ENCODE peak calls at places on chromosomes 7 and 10, in four cellular contexts. B is stomach, L is Panc1, Y is brain microvascular endothelial cell. M is an unnamed sample.

GRCh38 chr7:101772508-101773306 is 44.7 kb upstream of the CUX1 start:
- DNase-seq in Y (no peak), L (no peak), B (no peak), M (no peak)

GRCh38 chr7:42138691-42139090 is 98.3 kb downstream of the GLI3 start:
- DNase-seq in L (no peak), Y (no peak), B (no peak), M (no peak)

GRCh38 chr7:150374026-150374425 is 5.1 kb upstream of the ZNF775 start:
- DNase-seq in L (no peak), B (no peak), Y (no peak), M (no peak)

GRCh38 chr10:73414230-73414981 is 548 bp upstream of the ANXA7 start:
- DNase-seq in B (no peak), Y (no peak), L (no peak), M (peak)

GRCh38 chr10:132458595-132459251 is 61.7 kb downstream of the PWWP2B start:
- DNase-seq in L (no peak), Y (no peak), B (peak), M (peak)

GRCh38 chr7:155000795-155001194 is 2.1 kb downstream of the PAXIP1 start:
- DNase-seq in B (no peak), L (no peak), Y (no peak), M (no peak)

GRCh38 chr10:119313645-119314044 is 106.3 kb downstream of the GRK5 start:
- DNase-seq in L (no peak), B (no peak), Y (no peak), M (no peak)

GRCh38 chr10:112307631-112308502 is 24.7 kb downstream of the TECTB start:
- DNase-seq in Y (peak), B (peak), L (no peak), M (peak)

GRCh38 chr10:119401671-119402395 is 140.7 kb downstream of the RGS10 start:
- DNase-seq in L (peak), Y (peak), B (peak), M (peak)

GRCh38 chr7:33671521-33672262 is 233.6 kb upstream of the BMPER start:
- DNase-seq in B (no peak), Y (no peak), L (no peak), M (no peak)

GRCh38 chr10:11414314-11415038 is 197.0 kb downstream of the USP6NL start:
- DNase-seq in Y (no peak), L (no peak), B (no peak), M (no peak)

GRCh38 chr7:21771261-21771660 is 174.4 kb downstream of the CDCA7L start:
- DNase-seq in Y (no peak), L (no peak), B (no peak), M (no peak)

GRCh38 chr10:71078454-71079145 is 133.8 kb upstream of the UNC5B start:
- DNase-seq in L (no peak), Y (no peak), B (peak), M (no peak)

GRCh38 chr7:150378115-150378852 is 846 bp upstream of the ZNF775 start:
- DNase-seq in Y (peak), B (peak), L (no peak), M (peak)

GRCh38 chr7:77855371-77856083 is 57.0 kb downstream of the PHTF2 start:
- DNase-seq in L (no peak), B (peak), Y (no peak), M (no peak)

GRCh38 chr7:30422922-30423321 is 55.7 kb downstream of the NOD1 start:
- DNase-seq in Y (peak), L (no peak), B (no peak), M (no peak)

GRCh38 chr10:133528845-133529575 is 1.8 kb downstream of the CYP2E1 start:
- DNase-seq in B (peak), L (no peak), Y (peak), M (no peak)

GRCh38 chr7:104814671-104815400 is 199.2 kb upstream of the KMT2E start:
- DNase-seq in L (no peak), Y (no peak), B (no peak), M (no peak)

GRCh38 chr10:1752153-1752552 is 14.8 kb upstream of the ADARB2 start:
- DNase-seq in Y (no peak), B (no peak), L (no peak), M (no peak)
- H3K27ac ChIP-seq in Y (no peak), B (no peak), L (no peak), M (no peak)

GRCh38 chr7:130904031-130904757 is 170.2 kb upstream of the KLF14 start:
- DNase-seq in Y (peak), B (no peak), L (peak), M (peak)
- TF ChIP-seq CTCF in Y (no peak), B (no peak), L (no peak), M (no peak)

GRCh38 chr7:116740758-116741462 is 68.9 kb downstream of the MET start:
- DNase-seq in Y (no peak), B (no peak), L (no peak), M (peak)
- H3K27ac ChIP-seq in Y (no peak), B (no peak), L (no peak), M (peak)

DNA sequence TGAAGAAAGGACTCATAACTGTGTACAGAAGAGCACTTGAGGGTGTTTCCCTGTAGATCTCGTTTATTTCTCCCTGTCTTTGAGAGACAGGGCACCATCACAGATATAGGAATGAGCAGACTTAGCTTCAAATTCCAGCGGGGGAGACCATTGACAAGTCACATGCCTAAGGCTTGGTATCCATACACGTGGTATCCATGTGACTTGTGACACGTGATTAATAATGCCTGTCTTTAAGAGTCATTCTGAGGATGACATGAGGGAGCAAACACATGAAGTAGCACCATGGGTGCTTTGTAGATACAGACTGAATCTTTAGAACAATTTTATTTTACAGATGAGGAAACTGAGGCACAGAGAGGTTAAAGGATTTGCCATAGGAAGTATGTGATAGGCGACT is 292.3 kb downstream of the POU6F2 start:
- DNase-seq in Y (no peak), L (no peak), B (no peak), M (no peak)
- TF ChIP-seq CTCF in Y (no peak), L (no peak), B (no peak), M (no peak)

DNA sequence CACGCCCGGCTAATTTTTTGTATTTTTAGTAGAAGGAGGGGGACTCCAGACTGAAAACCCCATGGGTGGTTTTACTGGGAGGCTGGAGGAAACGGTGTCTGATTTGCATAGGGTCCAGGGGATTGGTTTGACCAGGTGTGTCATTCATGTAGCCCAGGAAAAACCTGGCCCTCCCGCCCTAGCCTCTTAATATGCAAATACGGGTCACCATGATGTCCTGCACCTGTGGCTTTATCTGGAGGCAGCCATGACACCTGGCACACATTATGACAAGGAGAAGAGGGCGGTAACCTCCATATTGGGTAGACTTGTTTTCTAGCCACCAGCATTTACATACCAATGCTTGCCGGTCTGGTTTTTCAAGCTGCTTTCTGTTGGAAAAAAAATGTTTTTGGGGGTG is 68.0 kb downstream of the TRIL start:
- DNase-seq in B (no peak), Y (no peak), L (no peak), M (no peak)
- H3K27ac ChIP-seq in B (no peak), Y (no peak), L (no peak), M (no peak)

GRCh38 chr10:123236122-123236521 is 81.9 kb downstream of the BUB3 start:
- DNase-seq in B (no peak), L (no peak), Y (no peak), M (no peak)
- TF ChIP-seq CTCF in B (no peak), L (no peak), Y (peak), M (no peak)

GRCh38 chr7:38211940-38212339 is 33.9 kb downstream of the STARD3NL start:
- DNase-seq in B (no peak), L (no peak), Y (no peak), M (no peak)
- H3K27ac ChIP-seq in B (no peak), L (no peak), Y (no peak), M (no peak)

M was measured in RWPE1.